ENCODE peak calls at places on chromosomes 3 and 15, in seven cellular contexts. O is esophagus squamous epithelium, M is suprapubic skin, P is cardiac muscle cell, A is body of pancreas, W is upper lobe of left lung, D is uterus. Q is an unnamed sample. For H3K27me3, the result is how much of the 10 kb centered on the place peaks cover.

GRCh38 chr15:83380682-83381081 is 66.5 kb upstream of the SH3GL3 start:
- DNase-seq in O (no peak), M (no peak), P (peak), A (peak), W (peak), D (no peak), Q (no peak)

GRCh38 chr3:154130540-154130939 is 9.3 kb downstream of the ARHGEF26 start:
- DNase-seq in O (no peak), M (no peak), P (no peak), A (no peak), W (no peak), D (no peak), Q (no peak)

GRCh38 chr3:181253796-181254195 is 264.3 kb upstream of the DNAJC19 start:
- DNase-seq in O (no peak), M (no peak), P (peak), A (no peak), W (no peak), D (no peak), Q (no peak)

GRCh38 chr3:3560566-3561336 is 238.5 kb upstream of the LRRN1 start:
- DNase-seq in O (no peak), M (no peak), P (no peak), A (no peak), W (no peak), D (no peak), Q (no peak)

GRCh38 chr3:100789582-100789981 is 80.3 kb downstream of the TFG start:
- DNase-seq in O (no peak), M (no peak), P (no peak), A (no peak), W (no peak), D (no peak), Q (no peak)

GRCh38 chr3:94082412-94082937 is 19.6 kb downstream of the NSUN3 start:
- DNase-seq in O (no peak), M (no peak), P (no peak), A (no peak), W (no peak), D (no peak), Q (no peak)

GRCh38 chr15:48370460-48370859 is 39.2 kb downstream of the DUT start:
- DNase-seq in O (no peak), M (no peak), P (no peak), A (no peak), W (no peak), D (no peak), Q (no peak)

GRCh38 chr15:65612949-65613348 is 2.0 kb upstream of the INTS14 start:
- DNase-seq in O (no peak), M (no peak), P (no peak), A (no peak), W (no peak), D (no peak), Q (no peak)

GRCh38 chr3:37141676-37142075 is 32.7 kb downstream of the LRRFIP2 start:
- DNase-seq in O (no peak), M (no peak), P (no peak), A (no peak), W (no peak), D (no peak), Q (no peak)

GRCh38 chr15:100483370-100483769 is 45.4 kb downstream of the CERS3 start:
- DNase-seq in O (no peak), M (no peak), P (no peak), A (no peak), W (no peak), D (no peak), Q (no peak)

GRCh38 chr3:72015463-72015862 is 230.5 kb upstream of the PROK2 start:
- DNase-seq in O (no peak), M (no peak), P (no peak), A (no peak), W (no peak), D (no peak), Q (no peak)

GRCh38 chr3:187746479-187747335 is 1.4 kb upstream of the BCL6 start:
- DNase-seq in O (no peak), M (no peak), P (peak), A (peak), W (no peak), D (peak), Q (no peak)

GRCh38 chr15:49656734-49657133 is 35.9 kb downstream of the DTWD1 start:
- DNase-seq in O (no peak), M (no peak), P (no peak), A (no peak), W (no peak), D (no peak), Q (no peak)

GRCh38 chr3:194888916-194889315 is 203.2 kb downstream of the FAM43A start:
- DNase-seq in O (no peak), M (no peak), P (no peak), A (no peak), W (no peak), D (no peak), Q (no peak)

GRCh38 chr3:101292027-101292426 is 28.3 kb downstream of the IMPG2 start:
- DNase-seq in O (no peak), M (no peak), P (no peak), A (no peak), W (no peak), D (no peak), Q (no peak)

GRCh38 chr3:126124148-126124868 is 40.4 kb upstream of the SLC41A3 start:
- DNase-seq in O (no peak), M (peak), P (no peak), A (peak), W (peak), D (peak), Q (no peak)

GRCh38 chr3:197327701-197328100 is 29.3 kb upstream of the DLG1 start:
- DNase-seq in O (no peak), M (no peak), P (no peak), A (no peak), W (no peak), D (no peak), Q (no peak)

GRCh38 chr3:104323226-104323625 is 1043.5 kb upstream of the ALCAM start:
- DNase-seq in O (no peak), M (no peak), P (no peak), A (no peak), W (no peak), D (no peak), Q (no peak)

GRCh38 chr15:70954176-70954575 is 61.5 kb downstream of the LRRC49 start:
- DNase-seq in O (no peak), M (no peak), P (no peak), A (no peak), W (no peak), D (no peak), Q (no peak)

GRCh38 chr3:123492188-123492587 is 43.3 kb upstream of the ADCY5 start:
- DNase-seq in O (no peak), M (no peak), P (no peak), A (no peak), W (no peak), D (no peak), Q (no peak)

GRCh38 chr3:117853923-117854322 is 1144.3 kb downstream of the TUSC7 start:
- DNase-seq in O (no peak), M (no peak), P (no peak), A (no peak), W (no peak), D (no peak), Q (no peak)

GRCh38 chr15:89686522-89686921 is 4.0 kb downstream of the PEX11A start:
- DNase-seq in O (no peak), M (no peak), P (no peak), A (no peak), W (no peak), D (no peak), Q (no peak)

GRCh38 chr3:46433841-46434240 is 26.8 kb downstream of the CCRL2 start:
- DNase-seq in O (no peak), M (no peak), P (no peak), A (no peak), W (no peak), D (no peak), Q (no peak)
- H3K27ac ChIP-seq in O (no peak), M (no peak), P (no peak), A (no peak), W (no peak), D (no peak), Q (no peak)

GRCh38 chr3:12979151-12979946 is 93.9 kb downstream of the IQSEC1 start:
- DNase-seq in O (no peak), M (no peak), P (no peak), A (no peak), W (no peak), D (no peak), Q (no peak)
- TF ChIP-seq CTCF in O (no peak), M (no peak), P (no peak), A (no peak), W (no peak), D (no peak), Q (no peak)

GRCh38 chr3:134029734-134030381 is at the start of gene SLCO2A1:
- DNase-seq in O (no peak), M (no peak), P (peak), A (peak), W (peak), D (peak), Q (no peak)

GRCh38 chr3:134033315-134033996 is 3.7 kb upstream of the SLCO2A1 start:
- DNase-seq in O (no peak), M (no peak), P (no peak), A (no peak), W (no peak), D (no peak), Q (no peak)

GRCh38 chr3:134030801-134031619 is 1.3 kb upstream of the SLCO2A1 start:
- DNase-seq in O (no peak), M (no peak), P (no peak), A (no peak), W (no peak), D (no peak), Q (no peak)

GRCh38 chr3:134030382-134030753 is 643 bp upstream of the SLCO2A1 start:
- DNase-seq in O (no peak), M (no peak), P (peak), A (peak), W (no peak), D (no peak), Q (no peak)

GRCh38 chr3:134031620-134031915 is 1.8 kb upstream of the SLCO2A1 start:
- DNase-seq in O (no peak), M (no peak), P (no peak), A (no peak), W (no peak), D (no peak), Q (no peak)
- H3K27me3 ChIP-seq in O (under half), M (under half), P (under half), A (under half), W (under half), D (under half), Q (under half)

GRCh38 chr3:157079677-157080369 is 80.1 kb downstream of the CCNL1 start:
- DNase-seq in O (no peak), M (no peak), P (no peak), A (no peak), W (no peak), D (no peak), Q (no peak)

GRCh38 chr3:157083824-157084223 is 76.1 kb downstream of the CCNL1 start:
- DNase-seq in O (no peak), M (no peak), P (no peak), A (no peak), W (no peak), D (no peak), Q (no peak)

GRCh38 chr3:157078131-157078835 is 81.7 kb downstream of the CCNL1 start:
- DNase-seq in O (no peak), M (no peak), P (no peak), A (no peak), W (no peak), D (no peak), Q (no peak)

GRCh38 chr3:157082305-157082981 is 77.5 kb downstream of the CCNL1 start:
- DNase-seq in O (no peak), M (no peak), P (no peak), A (no peak), W (no peak), D (no peak), Q (no peak)

DNA sequence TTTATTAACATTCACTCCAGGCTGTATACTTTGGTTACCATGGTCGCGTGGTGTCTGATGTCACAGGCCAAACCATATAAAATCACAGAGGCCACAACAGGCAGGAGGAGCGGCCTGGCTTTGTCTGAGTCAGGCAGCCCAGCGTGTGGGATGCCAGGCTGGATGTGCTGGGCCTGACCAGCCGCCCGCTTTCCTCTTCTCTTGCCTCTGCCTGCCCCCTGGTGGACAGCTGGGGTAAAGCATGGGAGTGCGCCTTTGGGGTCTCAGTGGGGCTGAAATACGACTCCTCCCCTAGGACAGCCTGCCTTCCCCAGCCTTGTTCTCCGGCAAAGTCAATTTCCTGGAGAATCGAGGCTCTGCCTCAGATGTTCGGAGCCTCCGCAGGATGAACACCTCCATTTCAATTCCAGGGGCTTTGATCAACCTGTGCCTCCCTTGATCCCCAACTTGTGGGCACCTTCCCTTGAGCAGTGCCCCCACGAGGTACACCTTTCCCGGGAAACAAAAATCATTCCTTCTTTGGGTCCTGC is 78.2 kb downstream of the CCNL1 start:
- DNase-seq in O (no peak), M (peak), P (peak), A (peak), W (peak), D (peak), Q (peak)
- H3K27ac ChIP-seq in O (peak), M (peak), P (no peak), A (no peak), W (peak), D (peak), Q (no peak)

GRCh38 chr3:148631124-148631903 is 66.4 kb upstream of the AGTR1 start:
- DNase-seq in O (no peak), M (no peak), P (peak), A (no peak), W (no peak), D (no peak), Q (no peak)
- TF ChIP-seq CTCF in O (no peak), M (no peak), P (peak), A (no peak), W (no peak), D (no peak), Q (no peak)

GRCh38 chr3:133479401-133479800 is 79.5 kb downstream of the BFSP2 start:
- DNase-seq in O (no peak), M (no peak), P (no peak), A (no peak), W (no peak), D (no peak), Q (no peak)
- H3K27me3 ChIP-seq in O (under half), M (under half), P (under half), A (under half), W (under half), D (under half), Q (under half)

DNA sequence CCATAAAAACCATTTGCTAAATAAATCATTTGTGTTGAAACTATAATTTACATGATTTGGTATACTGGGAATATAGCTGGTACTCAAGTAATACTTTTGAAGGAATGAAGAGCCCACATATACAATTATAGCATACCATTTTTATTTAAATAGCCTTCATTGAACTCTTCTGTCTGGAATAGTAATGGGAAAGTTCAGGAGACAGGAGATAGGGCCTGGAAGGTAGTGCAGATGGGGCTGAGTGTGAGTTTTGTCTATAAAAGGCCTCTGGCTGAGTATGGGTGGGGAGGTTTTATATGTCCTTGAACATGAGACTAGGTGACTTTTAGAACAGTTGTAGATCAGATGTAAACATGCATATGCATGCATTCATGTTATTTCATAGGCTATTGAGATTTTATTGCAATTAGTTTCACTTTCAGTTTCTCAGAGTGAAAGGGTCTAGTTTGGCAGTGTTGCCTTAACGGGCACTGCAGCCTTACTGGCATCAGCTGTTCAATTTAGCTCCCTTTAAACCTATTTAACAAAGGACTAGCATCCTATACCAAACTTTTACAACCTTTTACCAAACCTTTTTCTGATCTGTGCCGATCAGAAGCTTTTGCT is 27.2 kb downstream of the CGGBP1 start:
- DNase-seq in O (no peak), M (no peak), P (no peak), A (peak), W (no peak), D (no peak), Q (no peak)
- H3K27ac ChIP-seq in O (peak), M (peak), P (no peak), A (peak), W (peak), D (peak), Q (peak)